ENCODE peak calls at places on chromosomes 6 and 20, in ten cellular contexts. S is stomach, Z is GM12892, G is HL-60, X is GM23338, L is suprapubic skin, H is spleen, P is upper lobe of left lung, Y is HCT116, K is SK-N-SH. Q is an unnamed sample.

GRCh38 chr6:34664270-34664971 is 32.1 kb downstream of the ILRUN start:
- DNase-seq in Z (no peak), K (no peak), H (no peak), X (no peak), S (no peak), P (no peak), Y (no peak), G (no peak), L (no peak), Q (no peak)

GRCh38 chr6:134585529-134585873 is 267.6 kb upstream of the SGK1 start:
- DNase-seq in H (no peak), L (no peak), Z (no peak), Y (no peak), P (no peak), X (no peak), K (no peak), S (no peak), G (no peak), Q (no peak)

GRCh38 chr6:152334555-152334954 is 302.6 kb downstream of the SYNE1 start:
- DNase-seq in L (no peak), K (no peak), P (no peak), Y (no peak), S (no peak), Z (no peak), G (no peak), H (no peak), X (no peak), Q (no peak)

GRCh38 chr20:584375-585301 is 25.5 kb downstream of the TCF15 start:
- DNase-seq in Z (no peak), X (peak), L (no peak), P (no peak), H (no peak), Y (peak), G (peak), K (no peak), S (no peak), Q (no peak)

GRCh38 chr20:49684335-49684997 is 29.2 kb downstream of the B4GALT5 start:
- DNase-seq in Z (no peak), S (no peak), P (no peak), X (no peak), H (no peak), K (no peak), L (no peak), G (no peak), Y (no peak), Q (no peak)

GRCh38 chr20:6575912-6576391 is 191.5 kb upstream of the BMP2 start:
- DNase-seq in H (no peak), S (no peak), Y (no peak), L (no peak), P (no peak), Z (no peak), G (no peak), X (no peak), K (peak), Q (no peak)

GRCh38 chr20:18310592-18310991 is 22.3 kb downstream of the ZNF133 start:
- DNase-seq in Z (no peak), K (no peak), P (no peak), S (no peak), G (no peak), Y (no peak), X (no peak), L (no peak), H (no peak), Q (no peak)

GRCh38 chr6:80622641-80623040 is 516.2 kb downstream of the BCKDHB start:
- DNase-seq in Z (no peak), P (no peak), X (peak), S (peak), H (no peak), Y (no peak), L (no peak), G (no peak), K (no peak), Q (no peak)

GRCh38 chr6:151241853-151242252 is 2.1 kb downstream of the AKAP12 start:
- DNase-seq in X (no peak), K (no peak), G (no peak), Y (no peak), P (no peak), Z (no peak), L (no peak), H (no peak), S (no peak), Q (no peak)

GRCh38 chr6:52146851-52147445 is 39.2 kb upstream of the IL17A start:
- DNase-seq in Z (no peak), P (no peak), Y (no peak), G (no peak), L (no peak), S (no peak), X (no peak), H (no peak), K (no peak), Q (no peak)

GRCh38 chr6:72149715-72150114 is 263.4 kb downstream of the RIMS1 start:
- DNase-seq in Y (no peak), L (no peak), G (no peak), X (no peak), Z (no peak), H (no peak), K (no peak), S (no peak), P (no peak), Q (no peak)

GRCh38 chr6:111972714-111973678 is 80.9 kb upstream of the CCN6 start:
- DNase-seq in Z (no peak), L (no peak), P (no peak), X (peak), H (no peak), Y (no peak), K (peak), S (no peak), G (no peak), Q (no peak)

GRCh38 chr20:4546786-4547185 is 174.9 kb upstream of the PRND start:
- DNase-seq in S (no peak), X (no peak), Y (peak), H (no peak), G (no peak), P (no peak), K (no peak), L (no peak), Z (no peak), Q (no peak)

GRCh38 chr20:62355527-62356142 is 11.5 kb downstream of the LAMA5 start:
- DNase-seq in L (no peak), G (no peak), Y (no peak), K (no peak), H (no peak), Z (no peak), X (no peak), S (no peak), P (peak), Q (no peak)

GRCh38 chr6:107082045-107082444 is 33.3 kb downstream of the BEND3 start:
- DNase-seq in S (no peak), H (no peak), Z (no peak), X (peak), G (no peak), K (no peak), Y (no peak), L (no peak), P (no peak), Q (no peak)

GRCh38 chr6:46347669-46348068 is 143.6 kb downstream of the RCAN2 start:
- DNase-seq in P (no peak), S (no peak), K (no peak), H (no peak), Y (no peak), Z (no peak), L (no peak), X (no peak), G (no peak), Q (no peak)

GRCh38 chr20:53702617-53703016 is 109.0 kb upstream of the ZNF217 start:
- DNase-seq in K (no peak), G (no peak), S (no peak), Y (no peak), P (no peak), H (peak), X (no peak), Z (no peak), L (no peak), Q (no peak)

GRCh38 chr6:6497976-6498375 is 90.5 kb upstream of the LY86 start:
- DNase-seq in K (no peak), H (no peak), X (peak), Y (no peak), Z (no peak), S (no peak), P (no peak), L (no peak), G (no peak), Q (no peak)

DNA sequence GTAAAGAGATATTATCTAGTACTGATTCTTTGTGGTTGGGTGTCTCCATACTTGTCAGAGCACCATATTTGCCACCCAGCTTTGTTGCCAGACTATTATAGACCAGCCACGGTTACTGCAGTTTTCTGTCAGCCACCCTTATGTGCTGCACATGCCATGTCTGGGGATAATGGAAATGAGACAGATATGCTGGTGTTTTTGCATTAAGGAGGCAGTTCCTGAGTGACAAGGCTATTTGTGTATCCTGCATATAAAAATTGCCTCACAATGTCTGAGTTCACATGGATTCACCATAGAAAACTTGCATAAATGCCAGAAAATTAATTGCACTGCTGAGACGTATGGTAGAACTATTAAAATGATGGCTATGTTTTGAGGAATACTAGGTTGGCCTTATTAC is 51.8 kb downstream of the NKAIN2 start:
- DNase-seq in G (no peak), H (no peak), Z (no peak), P (no peak), K (no peak), X (no peak), Y (no peak), S (no peak), L (no peak), Q (no peak)
- TF ChIP-seq POLR2AphosphoS5 in G (no peak), H (no peak), Z (no peak), P (no peak), K (no peak), X (no peak), Y (no peak), S (no peak), L (no peak), Q (no peak)

GRCh38 chr6:14517536-14518105 is 400.0 kb downstream of the CD83 start:
- DNase-seq in L (no peak), P (no peak), K (peak), Z (no peak), S (no peak), G (no peak), X (no peak), H (no peak), Y (no peak), Q (no peak)

GRCh38 chr6:14513726-14514125 is 396.2 kb downstream of the CD83 start:
- DNase-seq in L (no peak), Y (no peak), G (no peak), Z (no peak), K (no peak), S (no peak), H (no peak), X (no peak), P (no peak), Q (no peak)

GRCh38 chr6:14520029-14520428 is 402.5 kb downstream of the CD83 start:
- DNase-seq in Y (no peak), H (no peak), Z (no peak), G (no peak), P (no peak), X (no peak), S (no peak), K (no peak), L (no peak), Q (no peak)

GRCh38 chr6:14518515-14519217 is 401.1 kb downstream of the CD83 start:
- DNase-seq in L (no peak), X (no peak), S (no peak), P (no peak), G (no peak), Z (no peak), K (peak), H (no peak), Y (no peak), Q (no peak)

DNA sequence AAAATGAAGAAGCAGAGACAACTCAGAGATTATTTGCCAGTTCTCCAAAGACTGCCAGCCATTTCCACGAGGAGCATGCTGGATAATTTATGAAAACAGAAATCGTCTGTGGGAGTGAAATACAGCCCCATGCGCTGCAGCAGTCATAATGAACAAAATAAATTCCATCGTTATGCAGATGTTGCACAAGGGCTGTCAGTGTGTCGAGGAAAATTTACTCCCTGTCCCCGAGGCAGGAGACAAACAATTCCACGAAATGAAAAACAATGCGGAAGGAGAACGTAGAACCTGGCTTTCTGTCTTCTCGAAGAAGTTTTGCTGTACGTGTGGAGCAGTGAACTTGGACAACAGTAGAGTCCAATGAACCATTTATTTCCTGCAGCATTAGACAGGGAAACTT is 399.4 kb downstream of the CD83 start:
- DNase-seq in Z (no peak), L (no peak), H (no peak), Y (no peak), S (no peak), X (no peak), G (no peak), K (no peak), P (no peak), Q (no peak)
- TF ChIP-seq POLR2AphosphoS5 in Z (no peak), L (peak), H (no peak), Y (no peak), S (no peak), X (no peak), G (no peak), K (no peak), P (no peak), Q (no peak)

GRCh38 chr6:3831741-3832530 is 17.2 kb upstream of the FAM50B start:
- DNase-seq in G (no peak), X (no peak), P (no peak), K (no peak), Z (no peak), Y (no peak), H (no peak), S (no peak), L (no peak), Q (no peak)

GRCh38 chr6:3825851-3826581 is 23.2 kb upstream of the FAM50B start:
- DNase-seq in K (peak), X (no peak), L (peak), G (no peak), Y (peak), Z (no peak), H (peak), S (peak), P (peak), Q (no peak)

GRCh38 chr6:3829285-3829684 is 19.9 kb upstream of the FAM50B start:
- DNase-seq in Z (no peak), P (no peak), X (no peak), L (no peak), H (no peak), G (no peak), Y (no peak), K (no peak), S (no peak), Q (no peak)

GRCh38 chr6:3835055-3835731 is 14.0 kb upstream of the FAM50B start:
- DNase-seq in Z (no peak), G (no peak), K (no peak), H (no peak), X (peak), S (peak), P (no peak), Y (no peak), L (peak), Q (no peak)

GRCh38 chr6:3830806-3831205 is 18.4 kb upstream of the FAM50B start:
- DNase-seq in K (no peak), Z (no peak), P (no peak), G (no peak), L (no peak), S (no peak), H (no peak), Y (no peak), X (no peak), Q (no peak)
- TF ChIP-seq POLR2AphosphoS5 in K (no peak), Z (no peak), P (no peak), G (no peak), L (no peak), S (no peak), H (no peak), Y (no peak), X (no peak), Q (no peak)

GRCh38 chr6:43628392-43629103 is 516 bp downstream of the GTPBP2 start:
- DNase-seq in Y (peak), K (peak), H (no peak), P (no peak), S (peak), Z (peak), X (peak), L (peak), G (peak), Q (peak)
- TF ChIP-seq POLR2AphosphoS5 in Y (peak), K (peak), H (no peak), P (no peak), S (no peak), Z (no peak), X (peak), L (no peak), G (peak), Q (peak)

GRCh38 chr6:69610073-69610472 is 186.7 kb downstream of the LMBRD1 start:
- DNase-seq in Y (no peak), G (no peak), K (no peak), L (no peak), S (no peak), X (no peak), P (no peak), Z (no peak), H (no peak), Q (no peak)
- TF ChIP-seq POLR2AphosphoS5 in Y (no peak), G (no peak), K (no peak), L (no peak), S (no peak), X (no peak), P (no peak), Z (no peak), H (no peak), Q (no peak)

GRCh38 chr6:141562801-141563763 is 569.6 kb upstream of the GJE1 start:
- DNase-seq in G (peak), K (peak), Z (peak), S (peak), Y (peak), X (peak), L (peak), P (no peak), H (peak), Q (peak)

GRCh38 chr6:141561154-141561553 is 571.6 kb upstream of the GJE1 start:
- DNase-seq in K (no peak), P (no peak), L (no peak), H (no peak), Z (no peak), G (no peak), Y (no peak), X (no peak), S (no peak), Q (no peak)

DNA sequence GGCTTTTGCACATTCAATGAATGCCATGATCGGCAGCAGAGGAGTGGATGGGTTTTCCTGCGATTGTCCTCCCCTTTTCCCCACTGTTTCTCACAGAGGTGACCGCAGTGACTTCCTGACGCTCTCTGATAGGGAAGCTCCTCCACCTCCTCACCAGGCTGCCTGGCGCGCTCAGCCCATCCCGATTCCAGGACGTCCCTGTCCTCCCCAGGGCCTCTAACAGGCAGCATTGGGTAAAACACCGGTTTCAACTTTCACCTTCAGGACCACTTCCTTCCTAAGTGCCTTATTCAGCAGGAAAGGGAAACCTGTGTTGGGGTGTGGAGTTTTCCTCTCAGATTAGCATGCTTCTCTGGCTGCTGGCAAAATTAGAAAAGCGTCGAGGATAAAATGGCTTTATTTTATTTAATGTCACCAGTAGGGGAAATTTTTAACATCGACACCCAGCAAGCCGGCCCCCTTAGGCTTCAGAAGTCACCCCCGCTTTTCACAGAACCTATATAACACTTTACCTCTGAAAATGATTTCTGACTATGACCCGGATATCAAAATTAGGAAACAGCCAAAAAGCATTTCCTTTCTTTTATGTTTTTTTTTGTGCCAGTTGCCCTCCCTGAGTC is 570.4 kb upstream of the GJE1 start:
- DNase-seq in L (peak), S (no peak), P (peak), K (peak), Y (no peak), X (peak), G (no peak), Z (no peak), H (peak), Q (no peak)
- TF ChIP-seq POLR2AphosphoS5 in L (no peak), S (no peak), P (no peak), K (no peak), Y (no peak), X (no peak), G (no peak), Z (no peak), H (no peak), Q (no peak)

Q was measured in GM12891.